ENCODE peak calls at places on chromosomes 3 and 15, in four cellular contexts. K, S, V and X are unnamed samples.

GRCh38 chr15:95017950-95018349 is 786.6 kb downstream of the MCTP2 start:
- DNase-seq in S (no peak), K (no peak), V (no peak), X (no peak)

GRCh38 chr3:63886843-63887242 is 23.2 kb downstream of the ATXN7 start:
- DNase-seq in V (no peak), K (no peak), S (no peak), X (no peak)

GRCh38 chr3:183317886-183318845 is 65.1 kb downstream of the B3GNT5 start:
- DNase-seq in V (no peak), K (no peak), S (no peak), X (no peak)

GRCh38 chr15:53978248-53978906 is at the start of gene UNC13C:
- DNase-seq in K (no peak), V (peak), S (no peak), X (peak)

GRCh38 chr15:95169701-95170459 is 938.5 kb downstream of the MCTP2 start:
- DNase-seq in V (no peak), S (no peak), K (no peak), X (peak)

GRCh38 chr3:143718463-143718862 is 129.8 kb downstream of the SLC9A9 start:
- DNase-seq in K (no peak), V (no peak), S (no peak), X (no peak)

GRCh38 chr3:18302517-18302916 is 122.6 kb downstream of the SATB1 start:
- DNase-seq in V (no peak), K (no peak), S (no peak), X (no peak)

GRCh38 chr3:128730521-128730920 is 4.5 kb downstream of the RAB7A start:
- DNase-seq in S (no peak), V (no peak), K (no peak), X (no peak)

GRCh38 chr3:184371570-184372018 is 6.4 kb downstream of the THPO start:
- DNase-seq in V (peak), S (peak), K (peak), X (peak)

GRCh38 chr15:65085207-65085753 is 8.7 kb downstream of the KBTBD13 start:
- DNase-seq in V (no peak), S (no peak), K (no peak), X (no peak)

GRCh38 chr3:56254835-56255234 is 213.4 kb downstream of the ERC2 start:
- DNase-seq in K (no peak), V (peak), S (no peak), X (no peak)

GRCh38 chr3:50117120-50117519 is 28.4 kb downstream of the RBM5 start:
- DNase-seq in V (no peak), S (no peak), K (no peak), X (no peak)

GRCh38 chr3:126851934-126852333 is 131.0 kb upstream of the PLXNA1 start:
- DNase-seq in V (no peak), S (no peak), K (no peak), X (no peak)

GRCh38 chr3:197494366-197495058 is 61.3 kb downstream of the BDH1 start:
- DNase-seq in V (no peak), S (no peak), K (no peak), X (no peak)

GRCh38 chr3:129616291-129616690 is 9.8 kb upstream of the PLXND1 start:
- DNase-seq in S (no peak), K (no peak), V (no peak), X (no peak)

GRCh38 chr3:72977463-72977862 is 19.1 kb upstream of the PPP4R2 start:
- DNase-seq in K (no peak), V (no peak), S (no peak), X (no peak)

GRCh38 chr15:62711691-62712454 is 330.7 kb upstream of the TPM1 start:
- DNase-seq in V (no peak), K (no peak), S (no peak), X (no peak)

GRCh38 chr3:152650177-152650576 is 184.8 kb upstream of the P2RY1 start:
- DNase-seq in S (no peak), K (no peak), V (no peak), X (no peak)

GRCh38 chr3:183583331-183584245 is 28.1 kb upstream of the KLHL6 start:
- DNase-seq in S (no peak), V (no peak), K (no peak), X (no peak)

GRCh38 chr3:58308728-58309127 is 2.4 kb downstream of the HTD2 start:
- DNase-seq in V (no peak), S (no peak), K (no peak), X (no peak)

GRCh38 chr3:178236555-178237277 is 299.5 kb upstream of the KCNMB2 start:
- DNase-seq in K (no peak), S (no peak), V (no peak), X (no peak)

GRCh38 chr3:64684715-64685261 is 3.0 kb downstream of the ADAMTS9 start:
- DNase-seq in K (no peak), V (no peak), S (no peak), X (peak)

GRCh38 chr15:31358163-31358562 is 31.5 kb downstream of the KLF13 start:
- DNase-seq in S (no peak), K (no peak), V (no peak), X (no peak)

GRCh38 chr15:96064351-96064756 is 266.1 kb upstream of the NR2F2 start:
- DNase-seq in K (no peak), S (no peak), V (no peak), X (no peak)

DNA sequence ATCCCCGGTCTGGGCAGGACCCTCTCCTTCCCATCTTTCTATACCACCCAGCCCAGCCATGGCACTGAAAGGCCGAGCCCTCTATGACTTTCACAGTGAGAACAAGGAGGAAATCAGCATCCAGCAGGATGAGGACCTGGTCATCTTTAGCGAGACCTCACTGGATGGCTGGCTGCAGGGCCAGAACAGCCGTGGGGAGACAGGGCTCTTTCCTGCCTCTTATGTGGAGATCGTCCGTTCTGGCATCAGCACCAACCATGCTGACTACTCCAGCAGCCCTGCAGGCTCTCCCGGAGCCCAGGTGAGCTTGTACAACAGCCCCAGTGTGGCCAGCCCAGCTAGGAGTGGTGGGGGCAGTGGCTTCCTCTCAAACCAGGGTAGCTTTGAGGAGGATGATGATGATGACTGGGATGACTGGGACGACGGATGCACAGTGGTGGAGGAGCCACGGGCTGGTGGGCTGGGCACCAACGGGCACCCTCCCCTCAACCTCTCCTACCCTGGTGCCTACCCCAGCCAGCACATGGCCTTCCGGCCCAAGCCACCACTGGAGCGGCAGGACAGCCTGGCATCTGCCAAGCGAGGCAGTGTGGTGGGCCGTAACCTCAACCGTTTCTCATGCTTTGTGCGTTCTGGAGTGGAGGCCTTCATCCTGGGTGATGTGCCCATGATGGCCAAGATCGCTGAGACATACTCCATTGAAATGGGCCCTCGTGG is 1.5 kb downstream of the SNX33 start:
- DNase-seq in V (no peak), S (no peak), K (no peak), X (no peak)
- H3K4me3 ChIP-seq in V (no peak), S (peak), K (peak), X (peak)

GRCh38 chr3:185498503-185499396 is at the start of gene TMEM41A:
- DNase-seq in V (peak), S (peak), K (peak), X (peak)
- TF ChIP-seq POLR2A in V (peak), S (peak), K (peak), X (peak)

GRCh38 chr3:138097192-138097829 is 18.1 kb downstream of the DZIP1L start:
- DNase-seq in K (no peak), V (peak), S (no peak), X (no peak)
- TF ChIP-seq CTCF in K (no peak), V (no peak), S (no peak), X (no peak)

GRCh38 chr15:98753726-98754125 is 105.4 kb downstream of the IGF1R start:
- DNase-seq in K (no peak), V (no peak), S (no peak), X (no peak)
- H3K4me3 ChIP-seq in K (no peak), V (peak), S (no peak), X (no peak)

GRCh38 chr3:134373278-134373941 is 837 bp downstream of the AMOTL2 start:
- DNase-seq in S (peak), K (no peak), V (no peak), X (peak)
- TF ChIP-seq POLR2A in S (no peak), K (no peak), V (no peak), X (peak)